ENCODE peak calls at places on chromosomes 11 and 22, in seven cellular contexts. G is right atrium auricular region, O is astrocyte, T is kidney, F is cardiac muscle cell, E is psoas muscle, S is endothelial cell of umbilical vein. J is an unnamed sample. For H3K36me3, the result is how much of the 10 kb centered on the place peaks cover.

GRCh38 chr22:44838316-44839016 is 86.1 kb downstream of the ARHGAP8 start:
- DNase-seq in G (no peak), O (no peak), T (peak), F (no peak), E (peak), S (no peak), J (no peak)

GRCh38 chr11:123903932-123904331 is 2.0 kb downstream of the OR8D4 start:
- DNase-seq in G (no peak), O (no peak), T (no peak), F (no peak), E (no peak), S (no peak), J (no peak)

GRCh38 chr22:48531721-48532435 is 1295.8 kb downstream of the BRD1 start:
- DNase-seq in G (no peak), O (no peak), T (no peak), F (no peak), E (no peak), S (no peak), J (no peak)

GRCh38 chr11:58573451-58574104 is 2.1 kb downstream of the LPXN start:
- DNase-seq in G (peak), O (peak), T (no peak), F (peak), E (peak), S (peak), J (peak)

GRCh38 chr11:68872216-68873003 is 30.7 kb upstream of the CPT1A start:
- DNase-seq in G (no peak), O (peak), T (no peak), F (peak), E (no peak), S (peak), J (peak)

GRCh38 chr11:18105086-18105801 is 638 bp downstream of the SAAL1 start:
- DNase-seq in G (no peak), O (no peak), T (peak), F (no peak), E (no peak), S (no peak), J (no peak)

GRCh38 chr11:86018249-86018648 is 50.6 kb downstream of the PICALM start:
- DNase-seq in G (no peak), O (no peak), T (no peak), F (no peak), E (no peak), S (no peak), J (no peak)

GRCh38 chr11:60251485-60252207 is 8.7 kb upstream of the MS4A4E start:
- DNase-seq in G (no peak), O (no peak), T (no peak), F (peak), E (no peak), S (peak), J (no peak)

GRCh38 chr11:75867778-75868374 is 52.9 kb downstream of the UVRAG start:
- DNase-seq in G (no peak), O (peak), T (no peak), F (peak), E (no peak), S (peak), J (no peak)

GRCh38 chr22:19086944-19087343 is 35.3 kb downstream of the DGCR2 start:
- DNase-seq in G (no peak), O (peak), T (peak), F (peak), E (no peak), S (no peak), J (no peak)

GRCh38 chr22:46363611-46364321 is 28.3 kb downstream of the TRMU start:
- DNase-seq in G (no peak), O (no peak), T (peak), F (no peak), E (no peak), S (no peak), J (no peak)

GRCh38 chr11:108654994-108655631 is 9.8 kb upstream of the DDX10 start:
- DNase-seq in G (no peak), O (peak), T (no peak), F (peak), E (no peak), S (peak), J (no peak)

GRCh38 chr11:120337133-120337895 is 1.1 kb downstream of the ARHGEF12 start:
- DNase-seq in G (no peak), O (no peak), T (peak), F (peak), E (peak), S (peak), J (no peak)

GRCh38 chr22:35482974-35483373 is 57.7 kb upstream of the RASD2 start:
- DNase-seq in G (no peak), O (no peak), T (no peak), F (no peak), E (no peak), S (no peak), J (no peak)

GRCh38 chr11:3849297-3849874 is 6.1 kb upstream of the STIM1 start:
- DNase-seq in G (no peak), O (no peak), T (no peak), F (peak), E (no peak), S (peak), J (no peak)

GRCh38 chr22:28799125-28799833 is 1.1 kb downstream of the XBP1 start:
- DNase-seq in G (peak), O (peak), T (peak), F (peak), E (peak), S (peak), J (peak)

GRCh38 chr11:90288207-90288821 is 65.5 kb upstream of the CHORDC1 start:
- DNase-seq in G (no peak), O (peak), T (no peak), F (peak), E (no peak), S (peak), J (no peak)

GRCh38 chr22:45344339-45344738 is 34.6 kb downstream of the FAM118A start:
- DNase-seq in G (no peak), O (no peak), T (no peak), F (peak), E (no peak), S (no peak), J (no peak)

GRCh38 chr11:30435488-30435887 is 112.6 kb downstream of the ARL14EP start:
- DNase-seq in G (no peak), O (no peak), T (no peak), F (no peak), E (no peak), S (no peak), J (no peak)

GRCh38 chr11:44178381-44178780 is 82.9 kb downstream of the EXT2 start:
- DNase-seq in G (no peak), O (peak), T (no peak), F (peak), E (no peak), S (no peak), J (peak)

GRCh38 chr11:19742595-19743292 is 30.1 kb downstream of the NAV2 start:
- DNase-seq in G (peak), O (peak), T (peak), F (peak), E (peak), S (peak), J (no peak)

GRCh38 chr11:33942954-33943353 is 51.1 kb upstream of the LMO2 start:
- DNase-seq in G (peak), O (peak), T (peak), F (peak), E (peak), S (peak), J (peak)

GRCh38 chr11:132962026-132962425 is 570.3 kb downstream of the OPCML start:
- DNase-seq in G (no peak), O (peak), T (no peak), F (peak), E (no peak), S (no peak), J (peak)

GRCh38 chr22:45589556-45589955 is 82.1 kb upstream of the ATXN10 start:
- DNase-seq in G (no peak), O (no peak), T (peak), F (no peak), E (peak), S (no peak), J (no peak)

GRCh38 chr11:128871165-128871564 is 4.1 kb upstream of the KCNJ1 start:
- DNase-seq in G (no peak), O (no peak), T (no peak), F (no peak), E (no peak), S (no peak), J (no peak)

GRCh38 chr11:114080769-114081168 is 21.3 kb downstream of the ZBTB16 start:
- DNase-seq in G (no peak), O (no peak), T (no peak), F (no peak), E (no peak), S (no peak), J (no peak)

GRCh38 chr22:33302049-33302545 is 243.9 kb upstream of the SYN3 start:
- DNase-seq in G (peak), O (peak), T (peak), F (peak), E (peak), S (peak), J (peak)

GRCh38 chr22:30872282-30873041 is 96.1 kb downstream of the MORC2 start:
- DNase-seq in G (no peak), O (no peak), T (peak), F (no peak), E (no peak), S (no peak), J (no peak)

GRCh38 chr11:78438298-78438975 is 20.8 kb upstream of the GAB2 start:
- DNase-seq in G (no peak), O (no peak), T (no peak), F (no peak), E (no peak), S (no peak), J (no peak)

GRCh38 chr11:12778506-12778905 is 104.3 kb downstream of the TEAD1 start:
- DNase-seq in G (no peak), O (no peak), T (no peak), F (no peak), E (no peak), S (no peak), J (no peak)

GRCh38 chr11:122656631-122657101 is 1.1 kb downstream of the UBASH3B start:
- DNase-seq in G (no peak), O (peak), T (peak), F (no peak), E (peak), S (peak), J (no peak)

GRCh38 chr22:45163074-45163416 is 680 bp upstream of the NUP50 start:
- DNase-seq in G (no peak), O (peak), T (no peak), F (peak), E (peak), S (no peak), J (no peak)

GRCh38 chr22:35523167-35523928 is 17.3 kb upstream of the RASD2 start:
- DNase-seq in G (no peak), O (no peak), T (no peak), F (no peak), E (no peak), S (no peak), J (no peak)

GRCh38 chr11:12963789-12964536 is 45.2 kb upstream of the RASSF10 start:
- DNase-seq in G (peak), O (no peak), T (no peak), F (peak), E (peak), S (peak), J (no peak)

GRCh38 chr11:85115798-85116197 is 511.3 kb downstream of the DLG2 start:
- DNase-seq in G (no peak), O (peak), T (no peak), F (no peak), E (no peak), S (no peak), J (no peak)

GRCh38 chr11:35257287-35257686 is 118.3 kb downstream of the CD44 start:
- DNase-seq in G (no peak), O (no peak), T (no peak), F (no peak), E (no peak), S (no peak), J (no peak)

GRCh38 chr11:60831501-60832079 is 10.3 kb upstream of the CCDC86 start:
- DNase-seq in G (no peak), O (peak), T (no peak), F (peak), E (no peak), S (peak), J (peak)

GRCh38 chr11:58513747-58514367 is 6.0 kb upstream of the OR5B21 start:
- DNase-seq in G (no peak), O (peak), T (peak), F (peak), E (peak), S (peak), J (peak)

DNA sequence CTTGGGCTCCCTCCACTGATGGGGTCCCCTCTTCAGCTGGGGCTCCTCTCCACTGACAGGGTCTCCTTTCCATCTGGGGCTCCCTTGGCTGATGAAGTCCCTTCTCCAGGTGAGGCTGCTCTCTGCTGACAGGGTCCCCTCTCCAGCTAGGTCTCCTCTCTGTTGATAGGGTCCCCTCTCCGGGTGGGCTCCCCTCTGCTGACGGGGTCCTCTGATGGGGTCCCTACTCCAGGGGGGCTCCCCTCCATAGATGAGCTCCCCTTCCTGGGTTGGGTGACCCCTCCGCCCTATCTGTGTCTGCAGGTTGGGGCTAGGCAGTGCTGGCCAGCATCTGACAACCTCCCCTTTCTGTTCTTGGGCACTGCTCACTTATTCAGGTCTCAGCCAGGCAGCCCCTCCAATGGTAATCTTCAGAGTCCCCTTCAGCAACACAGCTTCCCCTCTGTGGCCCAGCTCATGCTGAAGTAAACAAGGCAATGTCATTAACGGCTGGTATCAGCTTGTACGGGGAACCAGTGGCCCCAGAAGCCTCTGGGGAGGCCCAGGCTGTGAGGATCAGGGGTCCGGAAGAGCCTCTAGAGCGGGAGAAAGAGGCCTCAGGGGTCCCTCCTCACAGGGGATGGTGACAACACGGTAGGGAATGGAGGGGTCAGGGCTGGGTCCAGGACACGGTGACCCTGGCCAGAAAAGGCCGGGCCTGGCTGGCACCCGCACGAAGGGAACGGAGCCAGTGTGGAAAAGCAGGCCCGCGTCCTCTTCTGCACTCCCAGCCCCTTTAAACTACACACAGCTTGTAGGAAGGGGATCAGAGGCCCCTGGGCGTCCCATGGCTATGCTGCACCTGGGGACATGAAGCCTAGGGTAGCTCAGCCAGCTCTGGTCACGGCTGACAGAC is 9.6 kb upstream of the CD81 start:
- DNase-seq in G (no peak), O (no peak), T (peak), F (no peak), E (peak), S (no peak), J (no peak)
- TF ChIP-seq CTCF in G (no peak), O (no peak), T (no peak), F (no peak), E (no peak), S (no peak), J (no peak)

GRCh38 chr11:62712413-62712812 is 4.9 kb downstream of the GNG3 start:
- DNase-seq in G (no peak), O (no peak), T (no peak), F (no peak), E (no peak), S (no peak), J (no peak)
- H3K36me3 ChIP-seq in G (half or more), O (half or more), T (half or more), F (half or more), E (under half), S (under half), J (under half)

GRCh38 chr22:40679964-40680818 is 907 bp downstream of the MCHR1 start:
- DNase-seq in G (no peak), O (no peak), T (no peak), F (peak), E (no peak), S (peak), J (no peak)
- H3K4me3 ChIP-seq in G (no peak), O (peak), T (no peak), F (no peak), E (peak), S (no peak), J (no peak)

GRCh38 chr11:48096588-48097525 is 116.5 kb downstream of the PTPRJ start:
- DNase-seq in G (peak), O (peak), T (no peak), F (no peak), E (no peak), S (no peak), J (no peak)
- TF ChIP-seq CTCF in G (no peak), O (no peak), T (no peak), F (no peak), E (no peak), S (no peak), J (no peak)

GRCh38 chr11:84014539-84014938 is 728.4 kb upstream of the CCDC90B start:
- DNase-seq in G (no peak), O (no peak), T (no peak), F (no peak), E (no peak), S (no peak), J (no peak)
- H3K36me3 ChIP-seq in G (under half), O (under half), T (under half), F (under half), E (under half), S (under half), J (under half)

GRCh38 chr11:116190206-116190605 is 582.6 kb downstream of the BUD13 start:
- DNase-seq in G (no peak), O (no peak), T (no peak), F (no peak), E (no peak), S (no peak), J (no peak)

GRCh38 chr11:116192509-116193206 is 580.1 kb downstream of the BUD13 start:
- DNase-seq in G (no peak), O (no peak), T (no peak), F (no peak), E (no peak), S (no peak), J (no peak)

GRCh38 chr11:116193321-116194114 is 579.3 kb downstream of the BUD13 start:
- DNase-seq in G (no peak), O (peak), T (peak), F (peak), E (no peak), S (peak), J (no peak)

GRCh38 chr11:116190861-116191260 is 581.9 kb downstream of the BUD13 start:
- DNase-seq in G (no peak), O (no peak), T (no peak), F (no peak), E (no peak), S (no peak), J (no peak)

GRCh38 chr11:116194156-116194904 is 578.5 kb downstream of the BUD13 start:
- DNase-seq in G (no peak), O (no peak), T (no peak), F (no peak), E (no peak), S (no peak), J (no peak)
- H3K4me3 ChIP-seq in G (no peak), O (peak), T (peak), F (peak), E (no peak), S (no peak), J (no peak)

DNA sequence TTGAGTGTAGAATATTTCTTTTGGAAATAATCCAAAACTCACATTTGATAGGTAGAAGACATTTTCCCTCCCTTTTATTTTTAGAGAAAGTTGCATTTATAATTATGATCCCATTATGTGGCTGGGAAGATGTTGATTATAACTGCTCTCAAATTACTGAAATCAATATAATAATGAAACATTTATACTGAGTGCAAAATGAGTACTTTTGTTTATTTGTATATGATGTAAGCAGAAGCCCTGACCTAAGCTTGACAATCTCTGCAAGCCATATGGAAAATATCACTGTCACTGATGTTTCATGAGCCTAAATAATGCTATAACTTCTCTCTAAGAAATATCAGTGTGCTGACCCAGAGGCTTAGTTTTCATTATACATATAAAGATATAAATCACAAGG is 99.1 kb downstream of the BBOX1 start:
- DNase-seq in G (no peak), O (peak), T (no peak), F (peak), E (no peak), S (no peak), J (no peak)
- TF ChIP-seq CTCF in G (no peak), O (no peak), T (no peak), F (no peak), E (no peak), S (no peak), J (no peak)

GRCh38 chr11:117058761-117059233 is 39.4 kb downstream of the SIK3 start:
- DNase-seq in G (no peak), O (peak), T (no peak), F (peak), E (no peak), S (peak), J (no peak)

GRCh38 chr11:117059611-117060010 is 38.6 kb downstream of the SIK3 start:
- DNase-seq in G (no peak), O (no peak), T (no peak), F (no peak), E (no peak), S (peak), J (no peak)

GRCh38 chr11:117064275-117064674 is 34.0 kb downstream of the SIK3 start:
- DNase-seq in G (no peak), O (peak), T (no peak), F (peak), E (no peak), S (no peak), J (no peak)

GRCh38 chr11:117062503-117062902 is 35.7 kb downstream of the SIK3 start:
- DNase-seq in G (no peak), O (no peak), T (no peak), F (no peak), E (no peak), S (no peak), J (no peak)

DNA sequence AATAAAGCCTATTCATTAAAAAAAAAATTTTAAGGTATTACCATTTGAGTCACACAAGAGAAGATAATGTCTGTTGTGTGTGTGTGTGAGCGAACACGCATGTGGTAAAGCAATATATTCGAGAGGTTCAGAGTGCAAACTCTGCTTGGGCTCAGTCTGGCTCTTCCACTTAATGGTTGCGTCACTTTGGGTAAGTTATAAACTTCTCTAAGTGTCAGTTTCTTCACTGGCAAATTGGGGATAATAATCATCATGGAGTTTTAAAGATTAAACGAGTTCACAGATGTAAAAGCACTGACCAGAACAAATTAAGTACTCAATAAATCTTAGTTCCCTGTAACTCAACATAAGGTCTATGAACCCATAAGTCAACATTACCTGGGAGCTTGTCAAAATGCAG is 37.0 kb downstream of the SIK3 start:
- DNase-seq in G (no peak), O (no peak), T (no peak), F (no peak), E (no peak), S (no peak), J (no peak)
- H3K36me3 ChIP-seq in G (under half), O (under half), T (under half), F (under half), E (under half), S (under half), J (under half)

J was measured in BJ.